ENCODE peak calls at places on chromosome 14, in nine cellular contexts. S is IMR-90, V is endodermal cell, L is endothelial cell of umbilical vein, I is colonic mucosa, Q is kidney, K is NT2/D1, P is mammary epithelial cell, Z is SK-N-SH. U is an unnamed sample. For H3K4me1, the result is how much of the 10 kb centered on the place peaks cover.

GRCh38 chr14:64745511-64746041 is 41.4 kb downstream of the PLEKHG3 start:
- DNase-seq in Q (no peak), V (peak), K (no peak), I (no peak), Z (no peak), P (no peak), L (no peak), S (peak), U (no peak)

GRCh38 chr14:76687611-76688372 is 73.5 kb upstream of the VASH1 start:
- DNase-seq in I (peak), K (no peak), Z (no peak), P (peak), L (no peak), Q (no peak), S (no peak), V (peak), U (no peak)

GRCh38 chr14:94665121-94665520 is 52.9 kb downstream of the SERPINA3 start:
- DNase-seq in I (no peak), L (peak), K (no peak), P (no peak), Q (no peak), S (peak), Z (no peak), V (no peak), U (peak)

GRCh38 chr14:91351508-91351853 is 66.1 kb downstream of the CCDC88C start:
- DNase-seq in K (no peak), V (no peak), Q (peak), P (no peak), Z (no peak), L (no peak), S (no peak), I (no peak), U (no peak)

GRCh38 chr14:102930138-102930752 is 7.8 kb downstream of the AMN start:
- DNase-seq in P (no peak), I (no peak), L (no peak), V (peak), S (no peak), K (no peak), Q (peak), Z (peak), U (peak)

GRCh38 chr14:39491134-39491541 is 58.9 kb upstream of the FBXO33 start:
- DNase-seq in V (no peak), Q (no peak), Z (peak), K (no peak), L (peak), S (peak), I (no peak), P (no peak), U (peak)

GRCh38 chr14:100138955-100139354 is 20.5 kb downstream of the DEGS2 start:
- DNase-seq in Q (no peak), V (no peak), Z (no peak), I (no peak), L (no peak), S (no peak), P (no peak), K (no peak), U (no peak)

GRCh38 chr14:104357689-104358527 is 219.5 kb downstream of the KIF26A start:
- DNase-seq in Z (peak), Q (no peak), K (no peak), L (no peak), V (peak), I (no peak), S (no peak), P (no peak), U (no peak)

GRCh38 chr14:61174395-61175386 is 106.4 kb downstream of the TMEM30B start:
- DNase-seq in V (peak), S (peak), K (no peak), L (no peak), Q (no peak), I (no peak), P (peak), Z (no peak), U (peak)

GRCh38 chr14:61627612-61628011 is 67.7 kb upstream of the HIF1A start:
- DNase-seq in V (no peak), Z (no peak), S (no peak), I (no peak), Q (no peak), P (no peak), L (no peak), K (no peak), U (no peak)

GRCh38 chr14:76976623-76977005 is 51.9 kb downstream of the IRF2BPL start:
- DNase-seq in Q (peak), Z (no peak), S (no peak), L (no peak), P (no peak), I (no peak), V (no peak), K (no peak), U (no peak)

GRCh38 chr14:89672636-89673279 is 255.7 kb upstream of the FOXN3 start:
- DNase-seq in V (no peak), L (no peak), P (no peak), S (no peak), I (peak), Z (no peak), Q (no peak), K (no peak), U (no peak)

GRCh38 chr14:91606851-91607250 is 96.7 kb upstream of the PPP4R3A start:
- DNase-seq in V (no peak), Z (no peak), S (no peak), I (no peak), P (peak), L (no peak), Q (no peak), K (no peak), U (peak)

GRCh38 chr14:20855652-20856291 is 35.4 kb upstream of the RNASE3 start:
- DNase-seq in I (peak), V (peak), L (peak), S (peak), Q (no peak), Z (peak), P (peak), K (peak), U (peak)

GRCh38 chr14:69395929-69396328 is 2.2 kb downstream of the ERH start:
- DNase-seq in V (no peak), Z (no peak), P (no peak), K (no peak), Q (no peak), I (no peak), S (no peak), L (no peak), U (peak)
- H3K9ac ChIP-seq in V (no peak), Z (no peak), P (no peak), K (peak), Q (no peak), I (no peak), S (no peak), L (no peak), U (peak)

GRCh38 chr14:68939424-68939892 is 39.6 kb downstream of the ACTN1 start:
- DNase-seq in L (no peak), I (no peak), Z (no peak), P (no peak), Q (no peak), S (no peak), K (no peak), V (no peak), U (no peak)
- H3K4me1 ChIP-seq in L (half or more), I (under half), Z (half or more), P (half or more), Q (under half), S (half or more), K (under half), V (under half), U (under half)

GRCh38 chr14:65791551-65791981 is 379.0 kb downstream of the FUT8 start:
- DNase-seq in K (no peak), Z (peak), Q (no peak), L (peak), S (peak), P (peak), V (peak), I (no peak), U (peak)

GRCh38 chr14:65792208-65792905 is 379.8 kb downstream of the FUT8 start:
- DNase-seq in V (peak), I (no peak), L (no peak), P (peak), S (peak), Q (no peak), K (no peak), Z (peak), U (peak)

GRCh38 chr14:65798216-65798615 is 385.7 kb downstream of the FUT8 start:
- DNase-seq in L (no peak), Q (no peak), K (no peak), V (no peak), I (no peak), S (no peak), P (no peak), Z (no peak), U (no peak)

GRCh38 chr14:65790185-65790815 is 377.8 kb downstream of the FUT8 start:
- DNase-seq in Q (no peak), K (no peak), I (no peak), V (peak), Z (peak), L (no peak), S (no peak), P (no peak), U (no peak)

DNA sequence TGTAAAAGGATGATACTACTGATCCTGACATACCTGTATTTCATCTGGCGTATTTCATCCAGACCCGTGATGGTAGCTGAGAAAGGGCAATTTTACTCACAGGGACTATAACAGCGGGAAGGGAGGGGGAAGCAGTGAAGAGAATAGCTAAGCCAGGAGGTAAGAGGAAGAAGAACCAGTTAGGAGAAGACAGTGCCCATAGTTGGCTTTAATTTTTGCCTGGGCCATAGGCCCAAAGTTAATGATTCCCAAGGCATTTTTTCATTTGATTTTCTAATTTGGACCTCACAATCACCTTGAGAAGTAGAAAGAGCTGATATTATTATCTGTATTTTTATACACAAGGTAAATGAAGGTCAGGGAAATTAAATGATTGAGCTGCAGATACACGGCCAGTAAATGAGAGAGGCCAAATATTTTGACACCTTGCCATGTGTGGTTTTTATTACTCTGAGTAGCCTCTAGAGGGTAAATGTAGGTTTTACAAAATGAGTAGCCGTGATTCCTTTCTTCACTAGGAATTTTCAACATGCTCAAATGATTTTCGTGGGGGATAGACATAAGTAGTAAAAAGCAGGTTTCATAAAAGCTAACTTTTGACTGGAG is 382.2 kb downstream of the FUT8 start:
- DNase-seq in S (no peak), V (no peak), I (no peak), Z (no peak), Q (no peak), P (no peak), K (no peak), L (no peak), U (no peak)
- H3K4me3 ChIP-seq in S (no peak), V (no peak), I (no peak), Z (no peak), Q (no peak), P (no peak), K (no peak), L (no peak), U (no peak)

GRCh38 chr14:87153901-87154300 is 839.1 kb downstream of the GALC start:
- DNase-seq in P (no peak), L (no peak), S (peak), K (no peak), Z (no peak), I (no peak), V (no peak), Q (no peak), U (no peak)

GRCh38 chr14:87156878-87157277 is 836.1 kb downstream of the GALC start:
- DNase-seq in Q (no peak), P (no peak), I (no peak), L (no peak), K (no peak), Z (no peak), V (peak), S (no peak), U (no peak)

GRCh38 chr14:87155850-87156491 is 837.0 kb downstream of the GALC start:
- DNase-seq in I (no peak), V (no peak), Z (no peak), Q (no peak), P (no peak), L (no peak), K (no peak), S (no peak), U (no peak)

GRCh38 chr14:87152701-87153100 is 840.3 kb downstream of the GALC start:
- DNase-seq in L (no peak), P (no peak), V (peak), Q (no peak), I (no peak), K (no peak), Z (no peak), S (no peak), U (no peak)

GRCh38 chr14:87153391-87153790 is 839.6 kb downstream of the GALC start:
- DNase-seq in L (no peak), P (no peak), S (no peak), K (no peak), Z (no peak), Q (no peak), I (no peak), V (no peak), U (no peak)
- H3K9ac ChIP-seq in L (no peak), P (no peak), S (no peak), K (no peak), Z (no peak), Q (no peak), I (no peak), V (no peak), U (no peak)

GRCh38 chr14:37198273-37198598 is 499 bp downstream of the MIPOL1 start:
- DNase-seq in P (no peak), L (no peak), V (no peak), K (no peak), S (no peak), Z (no peak), I (no peak), Q (no peak), U (no peak)
- H3K4me1 ChIP-seq in P (under half), L (half or more), V (under half), K (under half), S (under half), Z (under half), I (under half), Q (under half), U (under half)

GRCh38 chr14:45082420-45082819 is 1.5 kb upstream of the PRPF39 start:
- DNase-seq in I (no peak), L (no peak), Z (no peak), P (no peak), K (no peak), S (no peak), Q (no peak), V (no peak), U (no peak)

GRCh38 chr14:45083979-45084722 is at the start of gene PRPF39:
- DNase-seq in V (peak), P (peak), I (peak), Z (peak), K (peak), L (peak), Q (peak), S (peak), U (peak)

GRCh38 chr14:45085004-45085403 is 1.1 kb downstream of the PRPF39 start:
- DNase-seq in Q (no peak), K (no peak), V (no peak), I (no peak), S (peak), Z (no peak), P (peak), L (peak), U (peak)

GRCh38 chr14:45083622-45083978 is 316 bp upstream of the PRPF39 start:
- DNase-seq in K (no peak), I (no peak), P (no peak), L (no peak), V (no peak), Q (no peak), S (no peak), Z (no peak), U (no peak)
- H3K4me3 ChIP-seq in K (no peak), I (peak), P (peak), L (peak), V (peak), Q (peak), S (peak), Z (peak), U (peak)

GRCh38 chr14:79585845-79586244 is 625.5 kb downstream of the DIO2 start:
- DNase-seq in L (no peak), Z (no peak), I (no peak), K (no peak), P (no peak), V (no peak), Q (no peak), S (peak), U (peak)
- H3K9ac ChIP-seq in L (no peak), Z (no peak), I (no peak), K (no peak), P (no peak), V (no peak), Q (no peak), S (no peak), U (peak)

GRCh38 chr14:72538387-72538786 is 355.5 kb downstream of the DPF3 start:
- DNase-seq in S (no peak), K (no peak), Z (no peak), I (no peak), P (no peak), V (no peak), L (no peak), Q (no peak), U (no peak)
- H3K4me1 ChIP-seq in S (under half), K (under half), Z (under half), I (under half), P (under half), V (under half), L (under half), Q (under half), U (under half)

GRCh38 chr14:99037777-99038176 is 234.2 kb downstream of the BCL11B start:
- DNase-seq in S (no peak), I (no peak), L (no peak), Q (no peak), V (peak), P (no peak), Z (no peak), K (no peak), U (no peak)

GRCh38 chr14:99034711-99035171 is 237.3 kb downstream of the BCL11B start:
- DNase-seq in Z (no peak), I (no peak), V (peak), P (no peak), Q (no peak), L (no peak), K (no peak), S (no peak), U (no peak)

GRCh38 chr14:99036594-99037293 is 235.3 kb downstream of the BCL11B start:
- DNase-seq in Z (no peak), L (no peak), P (no peak), I (no peak), K (no peak), Q (no peak), S (no peak), V (peak), U (no peak)

GRCh38 chr14:99035268-99035667 is 236.7 kb downstream of the BCL11B start:
- DNase-seq in V (no peak), L (no peak), S (no peak), Q (no peak), K (no peak), P (peak), Z (no peak), I (peak), U (peak)

GRCh38 chr14:99035712-99036593 is 236.0 kb downstream of the BCL11B start:
- DNase-seq in Z (peak), P (peak), I (peak), S (peak), L (no peak), Q (peak), K (peak), V (peak), U (peak)
- H3K4me3 ChIP-seq in Z (peak), P (peak), I (no peak), S (no peak), L (no peak), Q (no peak), K (peak), V (no peak), U (peak)

GRCh38 chr14:51990488-51990887 is 1.1 kb downstream of the RTRAF start:
- DNase-seq in V (no peak), I (no peak), Q (no peak), L (no peak), Z (no peak), P (no peak), K (no peak), S (no peak), U (no peak)
- H3K9ac ChIP-seq in V (peak), I (no peak), Q (peak), L (peak), Z (peak), P (peak), K (peak), S (peak), U (peak)